ENCODE peak calls at places on chromosomes 12 and 14, in nine cellular contexts. C, I, R, T, G, F, D, V and P are unnamed samples.

GRCh38 chr12:64699504-64700115 is 59.6 kb downstream of the GNS start:
- DNase-seq in C (no peak), I (no peak), R (no peak), T (no peak), G (no peak), F (peak), D (no peak), V (no peak), P (no peak)

GRCh38 chr12:84698576-84699333 is 213.8 kb downstream of the SLC6A15 start:
- DNase-seq in C (no peak), I (no peak), R (no peak), T (no peak), G (no peak), F (no peak), D (no peak), V (no peak), P (no peak)

GRCh38 chr12:118488034-118488433 is 111.7 kb downstream of the SUDS3 start:
- DNase-seq in C (no peak), I (no peak), R (no peak), T (no peak), G (no peak), F (no peak), D (no peak), V (no peak), P (no peak)

GRCh38 chr12:19967486-19967885 is 400.9 kb upstream of the PDE3A start:
- DNase-seq in C (no peak), I (no peak), R (no peak), T (no peak), G (no peak), F (peak), D (peak), V (no peak), P (no peak)

GRCh38 chr14:30355431-30355913 is 203.5 kb upstream of the G2E3 start:
- DNase-seq in C (no peak), I (peak), R (no peak), T (no peak), G (no peak), F (peak), D (no peak), V (no peak), P (no peak)

GRCh38 chr12:25322351-25322750 is 71.6 kb upstream of the KRAS start:
- DNase-seq in C (no peak), I (no peak), R (no peak), T (no peak), G (no peak), F (no peak), D (no peak), V (no peak), P (no peak)

GRCh38 chr12:49548822-49549648 is 10.2 kb downstream of the KCNH3 start:
- DNase-seq in C (peak), I (peak), R (no peak), T (no peak), G (no peak), F (no peak), D (no peak), V (no peak), P (no peak)

GRCh38 chr12:25135531-25136154 is 59.3 kb downstream of the DNAI7 start:
- DNase-seq in C (no peak), I (peak), R (no peak), T (no peak), G (no peak), F (no peak), D (no peak), V (no peak), P (no peak)

GRCh38 chr12:108099085-108099484 is 30.0 kb upstream of the WSCD2 start:
- DNase-seq in C (no peak), I (no peak), R (no peak), T (no peak), G (no peak), F (no peak), D (no peak), V (no peak), P (no peak)

GRCh38 chr12:50825372-50825838 is 17.3 kb upstream of the TMPRSS12 start:
- DNase-seq in C (no peak), I (no peak), R (peak), T (no peak), G (no peak), F (peak), D (peak), V (no peak), P (no peak)

GRCh38 chr12:107287436-107288413 is 194.4 kb upstream of the CRY1 start:
- DNase-seq in C (no peak), I (peak), R (no peak), T (no peak), G (no peak), F (no peak), D (no peak), V (no peak), P (no peak)

GRCh38 chr12:18468521-18469075 is 207.3 kb downstream of the PIK3C2G start:
- DNase-seq in C (no peak), I (no peak), R (no peak), T (no peak), G (no peak), F (no peak), D (no peak), V (no peak), P (no peak)

GRCh38 chr14:68628605-68629310 is 164.1 kb downstream of the ZFP36L1 start:
- DNase-seq in C (peak), I (peak), R (no peak), T (no peak), G (no peak), F (no peak), D (no peak), V (no peak), P (peak)

GRCh38 chr14:73168691-73169090 is 32.4 kb downstream of the PSEN1 start:
- DNase-seq in C (no peak), I (no peak), R (no peak), T (no peak), G (no peak), F (no peak), D (no peak), V (no peak), P (no peak)

GRCh38 chr14:101733211-101733610 is 28.3 kb upstream of the PPP2R5C start:
- DNase-seq in C (no peak), I (no peak), R (no peak), T (no peak), G (no peak), F (peak), D (no peak), V (no peak), P (no peak)